ENCODE peak calls at places on chromosomes 4 and X, in seven cellular contexts. T is endodermal cell; P is activated CD8-positive, alpha-beta T cell treated with anti-CD3 and anti-CD28 coated beads for 36 hours; E is spleen; I is AG04450; Z is Calu3; C is fibroblast of lung. W is an unnamed sample.

GRCh38 chr4:110510955-110511544 is 35.1 kb downstream of the ENPEP start:
- DNase-seq in T (no peak), E (no peak), I (peak; percentile 26), P (no peak), C (peak; percentile 79), Z (no peak), W (peak; percentile 68)

GRCh38 chr4:25941441-25941840 is 27.4 kb downstream of the SMIM20 start:
- DNase-seq in Z (no peak), E (no peak), T (no peak), P (no peak), I (no peak), C (no peak), W (no peak)

GRCh38 chr4:58551676-58552075 is 1441.5 kb upstream of the IGFBP7 start:
- DNase-seq in I (no peak), P (no peak), T (peak; percentile 53), Z (no peak), E (no peak), C (no peak), W (no peak)

GRCh38 chrX:5829060-5829459 is 399.6 kb downstream of the NLGN4X start:
- DNase-seq in I (no peak), E (no peak), Z (no peak), P (no peak), C (no peak), T (no peak), W (no peak)

GRCh38 chr4:74202062-74202586 is 44.2 kb downstream of the MTHFD2L start:
- DNase-seq in C (peak; percentile 39), I (no peak), E (no peak), Z (no peak), P (no peak), T (no peak), W (no peak)

GRCh38 chrX:39480966-39481365 is 616.8 kb downstream of the BCOR start:
- DNase-seq in I (no peak), C (no peak), Z (no peak), P (no peak), E (no peak), T (no peak), W (no peak)

GRCh38 chrX:23332101-23332887 is 2.4 kb upstream of the PTCHD1 start:
- DNase-seq in Z (no peak), T (peak; percentile 76), E (peak; percentile 56), P (peak; percentile 28), I (no peak), C (peak; percentile 0), W (no peak)

GRCh38 chr4:154686838-154687237 is 57.0 kb upstream of the LRAT start:
- DNase-seq in P (no peak), I (no peak), T (no peak), Z (no peak), E (no peak), C (peak; percentile 25), W (peak; percentile 6)

GRCh38 chrX:112642349-112642748 is 37.4 kb downstream of the LHFPL1 start:
- DNase-seq in T (peak; percentile 88), Z (peak; percentile 20), I (peak; percentile 23), C (peak; percentile 57), P (peak; percentile 31), E (no peak), W (peak; percentile 74)

GRCh38 chrX:10165580-10166247 is 8.9 kb downstream of the CLCN4 start:
- DNase-seq in T (no peak), C (no peak), P (no peak), I (no peak), Z (no peak), E (no peak), W (no peak)

GRCh38 chrX:13078739-13079444 is 34.5 kb upstream of the FAM9C start:
- DNase-seq in E (no peak), T (no peak), Z (peak; percentile 28), C (peak; percentile 83), P (no peak), I (no peak), W (no peak)

GRCh38 chr4:48093949-48094550 is 40.0 kb downstream of the TXK start:
- DNase-seq in E (no peak), P (peak; percentile 71), T (peak; percentile 61), I (no peak), Z (peak; percentile 71), C (no peak), W (peak; percentile 45)

GRCh38 chrX:69231903-69232302 is 66.7 kb upstream of the PJA1 start:
- DNase-seq in C (no peak), E (no peak), T (peak; percentile 24), P (no peak), I (no peak), Z (no peak), W (peak; percentile 39)

GRCh38 chr4:137545461-137545861 is 13.2 kb upstream of the PCDH18 start:
- DNase-seq in P (no peak), I (peak; percentile 85), T (no peak), C (peak; percentile 63), E (no peak), Z (no peak), W (peak; percentile 36)
- TF ChIP-seq CTCF in P (no peak), I (peak; percentile 33), T (no peak), C (peak; percentile 15), E (no peak), Z (no peak), W (no peak)

GRCh38 chr4:146582864-146583263 is 55.8 kb upstream of the POU4F2 start:
- DNase-seq in I (no peak), C (no peak), P (no peak), T (no peak), E (no peak), Z (no peak), W (peak; percentile 35)
- TF ChIP-seq CTCF in I (no peak), C (no peak), P (no peak), T (peak; percentile 72), E (no peak), Z (no peak), W (peak; percentile 32)

DNA sequence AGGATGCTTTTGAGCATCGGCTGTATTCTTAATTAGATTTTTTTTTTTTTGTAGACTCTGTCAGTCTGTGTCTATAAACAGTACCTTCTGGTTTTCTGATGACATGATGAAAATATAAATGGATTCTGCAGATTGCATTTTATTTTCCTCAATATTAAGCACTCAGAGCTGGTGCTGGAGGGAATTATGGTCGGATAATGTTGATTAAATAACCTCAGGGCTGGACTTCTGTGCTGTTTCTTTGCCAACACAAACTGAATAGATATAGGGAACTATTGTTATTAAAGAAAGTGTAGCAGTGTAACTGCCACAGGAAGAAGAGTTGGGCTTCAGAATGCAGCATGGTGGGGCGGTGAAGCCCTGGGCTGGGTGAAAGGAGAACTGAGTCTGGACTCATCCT is 57.0 kb upstream of the LIMCH1 start:
- DNase-seq in I (no peak), E (no peak), C (no peak), T (no peak), P (no peak), Z (no peak), W (no peak)
- TF ChIP-seq CTCF in I (no peak), E (no peak), C (no peak), T (no peak), P (no peak), Z (no peak), W (no peak)

GRCh38 chr4:36590343-36590742 is 308.9 kb downstream of the DTHD1 start:
- DNase-seq in P (no peak), E (no peak), T (no peak), Z (no peak), I (no peak), C (no peak), W (no peak)
- TF ChIP-seq CTCF in P (no peak), E (no peak), T (no peak), Z (no peak), I (no peak), C (no peak), W (no peak)

DNA sequence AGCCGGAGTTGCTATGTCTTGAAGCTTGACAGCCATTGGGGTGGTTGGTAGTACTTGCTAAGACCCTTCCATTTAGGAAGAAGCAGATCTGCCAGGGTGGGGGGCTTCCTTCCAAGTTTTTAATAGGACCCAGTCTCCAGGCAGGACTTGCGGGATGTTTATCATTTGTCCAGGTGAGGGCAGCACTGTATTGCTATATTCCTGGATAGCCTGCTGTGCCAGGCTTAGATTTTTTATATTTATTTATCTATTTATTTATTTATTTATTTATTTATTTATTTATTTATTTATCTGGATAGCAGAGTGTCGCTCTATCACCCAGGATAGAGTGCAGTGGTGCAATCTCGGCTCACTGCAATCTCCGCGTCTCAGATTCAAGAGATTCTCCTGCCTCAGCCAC is 87.4 kb upstream of the CT45A1 start:
- DNase-seq in P (no peak), Z (peak; percentile 12), I (no peak), E (no peak), C (no peak), T (peak; percentile 41), W (peak; percentile 36)
- TF ChIP-seq CTCF in P (no peak), Z (peak; percentile 21), I (peak; percentile 13), E (no peak), C (no peak), T (peak; percentile 64), W (peak; percentile 16)

GRCh38 chr4:181261279-181261678 is 981.9 kb upstream of the TENM3 start:
- DNase-seq in C (peak; percentile 44), T (peak; percentile 69), E (no peak), Z (peak; percentile 3), P (no peak), I (peak; percentile 3), W (peak; percentile 38)
- TF ChIP-seq CTCF in C (no peak), T (peak; percentile 76), E (no peak), Z (no peak), P (no peak), I (peak; percentile 61), W (peak; percentile 26)

GRCh38 chr4:40122941-40123340 is 66.3 kb downstream of the N4BP2 start:
- DNase-seq in I (no peak), Z (no peak), C (no peak), E (no peak), T (no peak), P (no peak), W (no peak)

GRCh38 chr4:40124690-40125089 is 68.0 kb downstream of the N4BP2 start:
- DNase-seq in C (no peak), T (no peak), Z (no peak), I (no peak), P (peak; percentile 12), E (no peak), W (no peak)

GRCh38 chr4:40119344-40119743 is 62.7 kb downstream of the N4BP2 start:
- DNase-seq in I (no peak), C (no peak), T (no peak), P (no peak), Z (no peak), E (no peak), W (no peak)

DNA sequence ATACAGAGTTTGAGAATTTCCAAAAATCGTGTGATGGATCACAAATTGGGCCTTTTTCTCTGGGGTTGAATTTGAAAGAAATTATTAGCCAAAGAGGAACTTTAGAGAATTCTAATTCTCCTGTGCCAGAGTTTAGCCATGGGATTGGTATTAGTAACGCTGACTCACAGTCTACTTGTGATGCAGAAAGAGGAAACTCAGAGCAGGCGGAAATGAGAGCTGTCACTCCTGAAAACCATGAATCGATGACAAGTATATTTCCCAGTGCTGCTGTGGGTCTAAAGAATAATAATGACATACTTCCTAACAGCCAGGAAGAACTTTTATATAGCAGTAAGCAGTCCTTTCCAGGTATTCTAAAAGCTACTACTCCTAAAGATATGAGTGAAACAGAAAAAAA is 64.9 kb downstream of the N4BP2 start:
- DNase-seq in Z (peak; percentile 19), C (peak; percentile 63), P (peak; percentile 26), I (peak; percentile 16), E (no peak), T (no peak), W (peak; percentile 70)
- TF ChIP-seq CTCF in Z (no peak), C (no peak), P (no peak), I (no peak), E (no peak), T (no peak), W (no peak)

W was measured in MCF 10A.